ENCODE peak calls at places on chromosomes 6 and 20, in ten cellular contexts. B is fibroblast of lung; P is heart left ventricle; L is ovary; D is endothelial cell; T is LoVo; W is NCI-H1417; G is stimulated activated CD4-positive, alpha-beta T cell treated with anti-CD3 and anti-CD28 coated beads, Interleukin-15, amount 100 ng/mL, for 1 hour; I is T-helper 2 cell treated with Interferon-gamma antibody and Interleukin-4, amounts not matched to agents 5 μg/mL and 100 μg/mL, for 36 hours; V is mucosa of descending colon. C is an unnamed sample.

GRCh38 chr20:2353231-2353630 is 27.5 kb upstream of the TGM6 start:
- DNase-seq in B (no peak), P (no peak), L (no peak), D (no peak), T (no peak), W (no peak), G (no peak), I (no peak), V (no peak), C (no peak)

GRCh38 chr20:25237610-25238318 is 10.1 kb upstream of the PYGB start:
- DNase-seq in B (peak; percentile 99), P (peak; percentile 44), L (no peak), D (no peak), T (peak; percentile 97), W (no peak), G (no peak), I (peak; percentile 83), V (no peak), C (peak; percentile 95)

GRCh38 chr6:139490482-139490881 is 116.0 kb upstream of the CITED2 start:
- DNase-seq in B (no peak), P (no peak), L (no peak), D (no peak), T (no peak), W (no peak), G (no peak), I (no peak), V (no peak), C (no peak)

GRCh38 chr20:19976595-19977372 is 40.4 kb upstream of the NAA20 start:
- DNase-seq in B (peak; percentile 94), P (peak; percentile 72), L (peak; percentile 62), D (no peak), T (peak; percentile 79), W (no peak), G (no peak), I (no peak), V (no peak), C (peak; percentile 77)

GRCh38 chr6:7197752-7198151 is 90.0 kb downstream of the RREB1 start:
- DNase-seq in B (no peak), P (no peak), L (no peak), D (no peak), T (no peak), W (no peak), G (no peak), I (no peak), V (no peak), C (no peak)

GRCh38 chr6:128731249-128732165 is 151.4 kb upstream of the LAMA2 start:
- DNase-seq in B (peak; percentile 39), P (no peak), L (no peak), D (peak; percentile 33), T (peak; percentile 53), W (peak; percentile 6), G (no peak), I (no peak), V (no peak), C (no peak)

GRCh38 chr6:89350281-89351037 is 2.1 kb downstream of the UBE2J1 start:
- DNase-seq in B (peak; percentile 65), P (no peak), L (no peak), D (no peak), T (no peak), W (no peak), G (no peak), I (no peak), V (no peak), C (no peak)

GRCh38 chr6:39366875-39367618 is 44.5 kb upstream of the KCNK16 start:
- DNase-seq in B (no peak), P (no peak), L (no peak), D (no peak), T (no peak), W (peak; percentile 16), G (no peak), I (no peak), V (no peak), C (no peak)

GRCh38 chr6:113508249-113508648 is 348.9 kb upstream of the MARCKS start:
- DNase-seq in B (no peak), P (no peak), L (no peak), D (no peak), T (no peak), W (no peak), G (no peak), I (no peak), V (no peak), C (no peak)

GRCh38 chr6:168895102-168895812 is 358.4 kb downstream of the THBS2 start:
- DNase-seq in B (peak; percentile 52), P (peak; percentile 68), L (peak; percentile 86), D (peak; percentile 86), T (peak; percentile 77), W (peak; percentile 84), G (peak; percentile 51), I (peak; percentile 64), V (peak; percentile 81), C (peak; percentile 84)

GRCh38 chr20:24149881-24150307 is 161.3 kb upstream of the GGTLC1 start:
- DNase-seq in B (no peak), P (no peak), L (no peak), D (peak; percentile 67), T (peak; percentile 22), W (no peak), G (no peak), I (no peak), V (no peak), C (peak; percentile 50)

GRCh38 chr20:33649201-33649631 is 12.9 kb upstream of the C20orf144 start:
- DNase-seq in B (no peak), P (no peak), L (peak; percentile 73), D (no peak), T (no peak), W (no peak), G (no peak), I (no peak), V (no peak), C (peak; percentile 79)

GRCh38 chr6:144006731-144007454 is 1.2 kb downstream of the PLAGL1 start:
- DNase-seq in B (peak; percentile 77), P (no peak), L (peak; percentile 24), D (peak; percentile 10), T (peak; percentile 2), W (no peak), G (no peak), I (no peak), V (peak; percentile 53), C (no peak)